ENCODE peak calls at places on chromosome 18, in ten cellular contexts. E is hepatocyte, W is fibroblast of lung, I is neural progenitor cell, O is K562, K is HCT116, G is GM12878, U is keratinocyte, H is H1, L is astrocyte. F is an unnamed sample.

GRCh38 chr18:28834889-28835288 is 658.0 kb upstream of the CDH2 start:
- DNase-seq in E (no peak), W (peak; percentile 79), I (no peak), O (no peak), K (no peak), G (no peak), U (no peak), H (no peak), L (peak; percentile 79), F (peak; percentile 22)

GRCh38 chr18:28804512-28805214 is 627.7 kb upstream of the CDH2 start:
- DNase-seq in E (no peak), W (no peak), I (no peak), O (no peak), K (no peak), G (no peak), U (no peak), H (no peak), L (no peak), F (no peak)

GRCh38 chr18:29083545-29083944 is 906.6 kb upstream of the CDH2 start:
- DNase-seq in E (no peak), W (no peak), I (peak; percentile 27), O (no peak), K (no peak), G (no peak), U (no peak), H (no peak), L (no peak), F (no peak)

GRCh38 chr18:62754026-62754425 is 38.7 kb downstream of the PHLPP1 start:
- DNase-seq in E (no peak), W (no peak), I (no peak), O (no peak), K (no peak), G (no peak), U (no peak), H (no peak), L (no peak), F (no peak)

GRCh38 chr18:39796413-39796812 is 2158.6 kb upstream of the PIK3C3 start:
- DNase-seq in E (peak; percentile 46), W (no peak), I (no peak), O (no peak), K (no peak), G (no peak), U (no peak), H (no peak), L (no peak), F (no peak)

GRCh38 chr18:69265661-69266060 is 135.0 kb upstream of the DOK6 start:
- DNase-seq in E (no peak), W (no peak), I (no peak), O (no peak), K (no peak), G (no peak), U (no peak), H (no peak), L (no peak), F (no peak)

GRCh38 chr18:26227051-26227672 is 917 bp downstream of the TAF4B start:
- DNase-seq in E (peak; percentile 7), W (no peak), I (peak; percentile 25), O (no peak), K (no peak), G (no peak), U (no peak), H (no peak), L (no peak), F (no peak)

GRCh38 chr18:12076424-12077140 is 17.1 kb upstream of the ANKRD62 start:
- DNase-seq in E (peak; percentile 80), W (peak; percentile 54), I (peak; percentile 86), O (no peak), K (no peak), G (no peak), U (no peak), H (no peak), L (peak; percentile 35), F (no peak)

GRCh38 chr18:26091047-26091630 is 726 bp upstream of the SS18 start:
- DNase-seq in E (no peak), W (no peak), I (no peak), O (no peak), K (peak; percentile 58), G (peak; percentile 51), U (no peak), H (no peak), L (no peak), F (peak; percentile 37)

GRCh38 chr18:36544036-36544725 is 246.7 kb downstream of the FHOD3 start:
- DNase-seq in E (no peak), W (peak; percentile 58), I (no peak), O (no peak), K (no peak), G (no peak), U (peak; percentile 70), H (no peak), L (peak; percentile 45), F (no peak)

GRCh38 chr18:24695168-24695567 is 234.7 kb downstream of the HRH4 start:
- DNase-seq in E (peak; percentile 14), W (no peak), I (no peak), O (no peak), K (no peak), G (no peak), U (no peak), H (no peak), L (no peak), F (no peak)

GRCh38 chr18:9708057-9708881 is at the start of gene RAB31:
- DNase-seq in E (peak; percentile 91), W (peak; percentile 79), I (peak; percentile 74), O (peak; percentile 97), K (no peak), G (no peak), U (no peak), H (peak; percentile 66), L (peak; percentile 60), F (no peak)

DNA sequence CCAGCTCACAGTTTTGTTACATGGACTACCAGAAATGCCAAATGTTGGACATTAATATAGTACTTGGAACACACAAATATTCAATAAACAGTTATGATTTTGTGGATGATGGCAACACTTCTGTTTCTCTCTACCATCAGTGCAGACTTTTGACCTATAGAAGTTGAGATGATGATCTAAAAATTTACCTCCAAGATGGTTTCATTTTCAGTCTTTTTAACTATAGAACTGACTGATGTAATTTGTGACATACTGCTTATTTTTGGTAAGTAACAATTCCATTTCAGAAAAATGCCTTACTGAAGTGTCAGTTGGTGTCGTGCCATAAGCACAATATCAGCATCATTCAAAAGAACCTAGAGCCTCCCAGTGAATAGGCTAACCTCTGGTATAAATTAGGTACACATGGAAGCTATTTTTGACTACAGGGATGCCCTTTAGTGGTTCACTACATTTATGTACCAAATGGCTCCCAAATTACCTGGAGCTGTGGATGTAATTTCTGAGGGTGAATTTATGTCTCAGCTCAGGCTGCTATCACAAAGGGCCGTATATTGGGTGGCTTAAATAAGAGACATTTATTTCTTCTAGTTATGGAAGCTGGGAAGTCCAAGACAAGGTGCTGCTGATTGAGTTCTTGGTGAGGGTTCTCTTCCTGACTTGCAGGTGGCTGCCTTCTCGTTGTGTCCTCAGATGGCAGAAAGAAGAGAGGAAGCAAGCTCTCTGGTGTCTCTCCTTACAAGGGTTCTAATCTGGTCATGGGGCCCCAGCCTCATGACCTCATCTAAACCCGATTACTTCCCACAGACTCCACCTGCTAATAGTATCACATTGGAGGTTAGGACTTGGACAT is 66.5 kb downstream of the ALPK2 start:
- DNase-seq in E (no peak), W (no peak), I (no peak), O (no peak), K (no peak), G (no peak), U (no peak), H (no peak), L (no peak), F (no peak)
- H2AFZ ChIP-seq in E (no peak overlapping the region), W (no peak overlapping the region), I (no peak overlapping the region), O (no peak overlapping the region), K (no peak overlapping the region), G (peak overlapping the region; percentile 20), U (no peak overlapping the region), H (no peak overlapping the region), L (no peak overlapping the region), F (no peak overlapping the region)

GRCh38 chr18:79582978-79583377 is 96.6 kb upstream of the CTDP1 start:
- DNase-seq in E (no peak), W (no peak), I (no peak), O (no peak), K (no peak), G (no peak), U (no peak), H (no peak), L (no peak), F (no peak)
- H3K27me3 ChIP-seq in E (no peaks in the 10 kb centered on the region), W (no peaks in the 10 kb centered on the region), I (no peaks in the 10 kb centered on the region), O (peaks cover 30% of the 10 kb centered on the region), K (no peaks in the 10 kb centered on the region), G (no peaks in the 10 kb centered on the region), U (peaks cover 8% of the 10 kb centered on the region), H (no peaks in the 10 kb centered on the region), L (peaks cover 6% of the 10 kb centered on the region), F (peaks cover 50% of the 10 kb centered on the region)

GRCh38 chr18:54774423-54774822 is 53.9 kb upstream of the RAB27B start:
- DNase-seq in E (no peak), W (peak; percentile 52), I (no peak), O (no peak), K (no peak), G (no peak), U (no peak), H (no peak), L (peak; percentile 45), F (no peak)
- H2AFZ ChIP-seq in E (no peak overlapping the region), W (no peak overlapping the region), I (no peak overlapping the region), O (no peak overlapping the region), K (no peak overlapping the region), G (no peak overlapping the region), U (peak overlapping the region; percentile 35), H (no peak overlapping the region), L (no peak overlapping the region), F (no peak overlapping the region)

DNA sequence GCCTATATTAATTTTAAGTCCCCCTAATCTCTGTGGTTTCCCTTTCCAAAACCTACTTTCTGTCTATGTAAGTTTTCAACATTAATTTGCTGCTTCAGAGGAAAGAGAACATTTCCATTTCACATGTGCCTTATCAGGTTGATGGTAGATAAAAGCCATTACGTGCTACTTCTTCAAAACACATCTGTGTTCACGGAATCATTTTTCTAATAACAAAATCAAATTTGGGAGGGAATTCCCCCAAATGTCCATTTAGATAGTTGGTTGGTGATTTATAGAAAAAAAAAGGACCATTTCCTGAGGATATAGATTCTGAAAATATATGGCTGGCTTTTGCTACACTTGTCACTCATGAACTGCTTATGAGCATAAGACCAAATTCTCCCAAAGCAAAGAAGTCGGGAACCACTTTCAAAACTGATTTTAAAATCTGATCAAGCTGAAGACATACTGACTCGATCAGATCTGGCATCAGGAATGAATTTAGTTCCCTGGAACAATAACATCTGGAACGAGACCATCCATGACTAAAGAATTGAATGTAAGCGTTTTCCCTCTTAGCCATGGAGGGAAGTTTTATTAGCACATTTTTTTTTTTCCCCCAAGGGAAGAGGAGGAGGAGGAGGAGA is 8.2 kb downstream of the PTGR3 start:
- DNase-seq in E (no peak), W (no peak), I (no peak), O (no peak), K (no peak), G (no peak), U (no peak), H (no peak), L (no peak), F (no peak)
- H3K27me3 ChIP-seq in E (peaks cover 14% of the 10 kb centered on the region), W (no peaks in the 10 kb centered on the region), I (peaks cover 52% of the 10 kb centered on the region), O (no peaks in the 10 kb centered on the region), K (no peaks in the 10 kb centered on the region), G (no peaks in the 10 kb centered on the region), U (no peaks in the 10 kb centered on the region), H (peaks cover 25% of the 10 kb centered on the region), L (no peaks in the 10 kb centered on the region), F (no peaks in the 10 kb centered on the region)

F was measured in PC-9.